ENCODE peak calls at places on chromosomes 7 and 10, in six cellular contexts. G, Z, S, B, M and T are unnamed samples.

GRCh38 chr7:56062382-56062781 is 1.7 kb upstream of the SUMF2 start:
- DNase-seq in G (no peak), Z (no peak), S (no peak), B (no peak), M (peak), T (no peak)

GRCh38 chr7:47501406-47501805 is 80.5 kb downstream of the TNS3 start:
- DNase-seq in G (no peak), Z (no peak), S (no peak), B (no peak), M (no peak), T (no peak)

GRCh38 chr7:103048833-103049232 is 25.8 kb downstream of the FBXL13 start:
- DNase-seq in G (no peak), Z (no peak), S (no peak), B (no peak), M (peak), T (no peak)

GRCh38 chr7:298739-299138 is 8.8 kb downstream of the FOXL3 start:
- DNase-seq in G (peak), Z (no peak), S (no peak), B (no peak), M (no peak), T (no peak)

GRCh38 chr10:91864099-91864498 is 45.2 kb downstream of the FGFBP3 start:
- DNase-seq in G (no peak), Z (no peak), S (no peak), B (peak), M (no peak), T (no peak)

GRCh38 chr10:113062977-113063967 is 113.2 kb downstream of the TCF7L2 start:
- DNase-seq in G (no peak), Z (no peak), S (no peak), B (no peak), M (no peak), T (no peak)

GRCh38 chr7:96675548-96675947 is 34.1 kb downstream of the SEM1 start:
- DNase-seq in G (no peak), Z (no peak), S (no peak), B (no peak), M (no peak), T (no peak)

GRCh38 chr7:88927-89921 is 103.1 kb upstream of the FAM20C start:
- DNase-seq in G (peak), Z (no peak), S (no peak), B (no peak), M (no peak), T (no peak)

GRCh38 chr7:90424720-90425119 is 21.5 kb downstream of the CLDN12 start:
- DNase-seq in G (no peak), Z (no peak), S (no peak), B (no peak), M (no peak), T (no peak)

GRCh38 chr10:64385355-64385754 is 864.2 kb downstream of the REEP3 start:
- DNase-seq in G (no peak), Z (no peak), S (no peak), B (no peak), M (no peak), T (no peak)

GRCh38 chr7:117951285-117951684 is 78.0 kb upstream of the CTTNBP2 start:
- DNase-seq in G (no peak), Z (no peak), S (no peak), B (no peak), M (no peak), T (no peak)

GRCh38 chr10:58554316-58554715 is 41.6 kb downstream of the BICC1 start:
- DNase-seq in G (no peak), Z (no peak), S (no peak), B (no peak), M (no peak), T (no peak)

GRCh38 chr10:50604823-50605222 is 18.9 kb downstream of the SGMS1 start:
- DNase-seq in G (no peak), Z (no peak), S (no peak), B (no peak), M (no peak), T (no peak)

GRCh38 chr10:127909716-127910463 is 3.0 kb downstream of the PTPRE start:
- DNase-seq in G (no peak), Z (peak), S (no peak), B (no peak), M (no peak), T (no peak)

GRCh38 chr10:21976739-21977138 is 26.8 kb downstream of the DNAJC1 start:
- DNase-seq in G (no peak), Z (no peak), S (no peak), B (no peak), M (no peak), T (no peak)

GRCh38 chr10:32943395-32943794 is 14.6 kb downstream of the ITGB1 start:
- DNase-seq in G (no peak), Z (no peak), S (no peak), B (no peak), M (no peak), T (no peak)

GRCh38 chr10:122450336-122450990 is 4.0 kb upstream of the ARMS2 start:
- DNase-seq in G (no peak), Z (no peak), S (no peak), B (no peak), M (no peak), T (no peak)
- TF ChIP-seq POLR2AphosphoS5 in G (no peak), Z (no peak), S (no peak), B (no peak), M (no peak), T (no peak)

GRCh38 chr10:114110174-114110972 is 63.6 kb downstream of the CCDC186 start:
- DNase-seq in G (no peak), Z (no peak), S (no peak), B (no peak), M (no peak), T (no peak)
- TF ChIP-seq CTCF in G (no peak), Z (peak), S (peak), B (peak), M (peak), T (no peak)

DNA sequence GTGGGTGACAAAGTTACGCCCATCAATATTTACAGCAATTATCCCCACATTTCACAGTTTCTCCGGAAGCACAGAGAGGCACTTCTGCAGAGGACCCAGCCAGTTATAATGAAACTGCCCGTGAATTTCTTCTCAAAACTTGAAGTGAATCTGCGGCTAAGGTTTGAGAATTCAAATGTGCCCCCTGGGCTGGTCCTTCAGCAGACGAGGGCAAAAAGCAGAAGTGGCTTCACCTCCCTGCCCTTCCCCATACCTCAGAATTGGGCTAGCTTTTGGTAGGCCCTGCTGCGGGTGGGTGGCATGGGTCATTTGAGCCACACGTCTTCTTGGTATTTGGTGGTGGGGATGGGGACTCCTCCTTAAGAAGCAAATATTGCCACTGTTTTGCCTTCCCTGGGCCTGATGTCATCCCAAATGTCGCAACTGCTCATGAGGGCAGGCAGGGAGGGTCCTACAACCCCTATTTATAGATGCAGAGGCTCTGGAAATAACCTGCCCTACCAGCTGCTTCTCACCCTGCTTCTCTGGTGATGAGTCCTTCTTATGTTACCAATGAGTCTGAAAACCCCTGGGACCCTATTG is 16.6 kb upstream of the WDFY4 start:
- DNase-seq in G (no peak), Z (no peak), S (no peak), B (peak), M (no peak), T (peak)
- TF ChIP-seq POLR2AphosphoS5 in G (no peak), Z (no peak), S (no peak), B (no peak), M (no peak), T (no peak)

GRCh38 chr10:124249812-124250432 is 156.5 kb upstream of the CHST15 start:
- DNase-seq in G (no peak), Z (peak), S (no peak), B (peak), M (peak), T (no peak)
- TF ChIP-seq CTCF in G (no peak), Z (no peak), S (no peak), B (no peak), M (peak), T (no peak)

GRCh38 chr10:24255115-24255895 is 46.4 kb downstream of the KIAA1217 start:
- DNase-seq in G (no peak), Z (no peak), S (peak), B (no peak), M (no peak), T (no peak)

GRCh38 chr10:24249829-24250415 is 41.0 kb downstream of the KIAA1217 start:
- DNase-seq in G (no peak), Z (no peak), S (no peak), B (no peak), M (no peak), T (no peak)

GRCh38 chr10:24254180-24254579 is 45.2 kb downstream of the KIAA1217 start:
- DNase-seq in G (no peak), Z (no peak), S (no peak), B (no peak), M (no peak), T (no peak)

GRCh38 chr10:24247841-24248240 is 38.9 kb downstream of the KIAA1217 start:
- DNase-seq in G (no peak), Z (no peak), S (no peak), B (no peak), M (no peak), T (no peak)

DNA sequence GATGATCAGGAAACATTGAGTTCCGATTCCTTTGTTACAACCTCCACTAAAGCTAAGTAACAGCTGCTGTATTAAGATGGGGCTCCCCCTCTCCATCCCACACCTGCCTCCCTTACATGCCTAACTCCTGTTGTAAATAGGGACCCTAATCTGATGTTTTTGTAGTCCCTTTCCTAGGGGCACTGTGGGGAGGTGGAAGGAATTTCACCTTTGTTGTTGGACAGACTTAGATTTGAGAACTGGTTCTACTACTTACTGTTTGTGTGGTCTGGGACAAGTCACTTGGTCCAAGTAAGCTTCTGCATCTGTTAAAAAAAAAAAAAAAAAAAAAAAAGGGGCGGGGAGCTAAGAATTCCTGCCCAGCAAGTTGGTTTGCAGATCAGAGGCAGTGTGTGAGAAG is 42.6 kb downstream of the KIAA1217 start:
- DNase-seq in G (no peak), Z (no peak), S (no peak), B (no peak), M (no peak), T (no peak)
- TF ChIP-seq POLR2AphosphoS5 in G (no peak), Z (no peak), S (no peak), B (no peak), M (no peak), T (no peak)

GRCh38 chr10:101260764-101261341 is 31.6 kb upstream of the LBX1 start:
- DNase-seq in G (no peak), Z (no peak), S (no peak), B (no peak), M (no peak), T (no peak)
- TF ChIP-seq CTCF in G (no peak), Z (no peak), S (no peak), B (no peak), M (no peak), T (no peak)

DNA sequence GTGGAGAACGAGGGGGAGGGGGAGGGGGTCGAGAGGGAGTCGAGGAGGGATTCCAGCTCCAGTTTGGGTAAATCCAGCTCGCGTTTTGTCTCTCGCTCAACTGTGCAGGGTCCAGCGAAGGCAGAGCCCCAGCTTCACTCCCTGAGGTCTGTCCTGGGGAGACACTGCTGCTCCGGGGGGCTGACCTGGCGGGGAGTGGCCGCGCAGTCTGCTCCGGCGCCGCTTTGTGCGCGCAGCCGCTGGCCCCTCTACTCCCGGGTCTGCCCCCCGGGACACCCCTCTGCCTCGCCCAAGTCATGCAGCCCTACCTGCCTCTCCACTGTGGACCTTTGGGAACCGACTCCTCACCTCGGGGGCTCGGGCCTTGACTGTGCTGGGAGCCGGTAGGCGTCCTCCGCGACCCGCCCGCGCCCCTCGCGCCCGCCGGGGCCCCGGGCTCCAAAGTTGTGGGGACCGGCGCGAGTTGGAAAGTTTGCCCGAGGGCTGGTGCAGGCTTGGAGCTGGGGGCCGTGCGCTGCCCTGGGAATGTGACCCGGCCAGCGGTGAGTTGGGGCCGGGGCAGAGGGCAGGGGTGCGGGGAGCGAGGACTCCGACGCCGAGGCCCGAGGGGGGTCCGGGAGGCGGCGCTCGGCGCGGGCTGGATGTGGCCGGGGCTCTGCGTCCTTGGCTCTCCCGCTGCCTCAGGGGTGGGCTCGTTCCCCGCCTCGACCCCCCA is at the start of gene TET1:
- DNase-seq in G (peak), Z (peak), S (peak), B (peak), M (peak), T (no peak)
- TF ChIP-seq POLR2AphosphoS5 in G (peak), Z (no peak), S (peak), B (peak), M (peak), T (no peak)

DNA sequence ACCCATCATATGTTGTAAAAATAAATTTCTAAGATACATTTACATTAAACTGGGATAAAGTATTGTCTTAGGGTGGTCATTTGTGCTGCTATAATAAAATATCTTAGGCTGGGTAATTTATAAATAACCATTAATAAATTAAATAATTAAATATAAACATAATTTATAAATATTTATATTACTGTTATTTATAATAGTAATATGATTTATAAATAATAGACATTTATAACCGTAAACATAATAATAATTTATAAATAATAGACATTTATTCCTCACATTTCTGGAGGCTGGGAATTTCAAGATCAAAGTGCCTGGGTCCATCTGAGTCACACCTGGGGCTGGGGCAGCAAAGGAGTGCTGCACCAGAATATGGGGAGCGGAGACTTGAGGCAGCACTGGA is 31.1 kb downstream of the ZWINT start:
- DNase-seq in G (no peak), Z (no peak), S (no peak), B (no peak), M (no peak), T (no peak)
- TF ChIP-seq CTCF in G (no peak), Z (no peak), S (no peak), B (no peak), M (no peak), T (no peak)